ENCODE peak calls at places on chromosome 1, in five cellular contexts. One of them, this sample, is unnamed.

GRCh38 chr1:45846931-45847330 is 43.5 kb downstream of the MAST2 start:
- DNase-seq in GM12878: no peak
- DNase-seq in K562: no peak
- DNase-seq in H1: no peak
- DNase-seq in HepG2: no peak
- DNase-seq in this sample: no peak

GRCh38 chr1:203669739-203670138 is 43.1 kb downstream of the ATP2B4 start:
- DNase-seq in GM12878: no peak
- DNase-seq in K562: no peak
- DNase-seq in H1: no peak
- DNase-seq in HepG2: peak
- DNase-seq in this sample: peak

GRCh38 chr1:99786751-99787501 is 20.5 kb upstream of the FRRS1 start:
- DNase-seq in GM12878: peak
- DNase-seq in K562: no peak
- DNase-seq in H1: no peak
- DNase-seq in HepG2: no peak
- DNase-seq in this sample: no peak

GRCh38 chr1:167666416-167666815 is 36.4 kb downstream of the RCSD1 start:
- DNase-seq in GM12878: no peak
- DNase-seq in K562: no peak
- DNase-seq in H1: no peak
- DNase-seq in HepG2: no peak
- DNase-seq in this sample: no peak

GRCh38 chr1:25565188-25565591 is 21.8 kb downstream of the LDLRAP1 start:
- DNase-seq in GM12878: no peak
- DNase-seq in K562: no peak
- DNase-seq in H1: no peak
- DNase-seq in HepG2: no peak
- DNase-seq in this sample: no peak

GRCh38 chr1:223011230-223011856 is 131.7 kb downstream of the TLR5 start:
- DNase-seq in GM12878: no peak
- DNase-seq in K562: no peak
- DNase-seq in H1: no peak
- DNase-seq in HepG2: no peak
- DNase-seq in this sample: no peak

GRCh38 chr1:93619507-93620168 is 62.0 kb downstream of the BCAR3 start:
- DNase-seq in GM12878: no peak
- DNase-seq in K562: no peak
- DNase-seq in H1: no peak
- DNase-seq in HepG2: no peak
- DNase-seq in this sample: no peak

GRCh38 chr1:200107004-200107470 is 79.5 kb downstream of the NR5A2 start:
- DNase-seq in GM12878: no peak
- DNase-seq in K562: no peak
- DNase-seq in H1: no peak
- DNase-seq in HepG2: no peak
- DNase-seq in this sample: no peak

GRCh38 chr1:201904579-201904978 is 15.9 kb downstream of the SHISA4 start:
- DNase-seq in GM12878: no peak
- DNase-seq in K562: no peak
- DNase-seq in H1: no peak
- DNase-seq in HepG2: no peak
- DNase-seq in this sample: no peak

GRCh38 chr1:181149326-181150000 is 61.0 kb downstream of the IER5 start:
- DNase-seq in GM12878: no peak
- DNase-seq in K562: no peak
- DNase-seq in H1: no peak
- DNase-seq in HepG2: no peak
- DNase-seq in this sample: no peak

GRCh38 chr1:110436635-110437034 is 14.3 kb upstream of the PROK1 start:
- DNase-seq in GM12878: no peak
- DNase-seq in K562: no peak
- DNase-seq in H1: no peak
- DNase-seq in HepG2: no peak
- DNase-seq in this sample: no peak

GRCh38 chr1:99548924-99549605 is 96.8 kb upstream of the PALMD start:
- DNase-seq in GM12878: no peak
- DNase-seq in K562: no peak
- DNase-seq in H1: no peak
- DNase-seq in HepG2: no peak
- DNase-seq in this sample: no peak

GRCh38 chr1:94321662-94322061 is 84.3 kb upstream of the ARHGAP29 start:
- DNase-seq in GM12878: no peak
- DNase-seq in K562: no peak
- DNase-seq in H1: no peak
- DNase-seq in HepG2: no peak
- DNase-seq in this sample: no peak

GRCh38 chr1:115258302-115258866 is 79.7 kb downstream of the NGF start:
- DNase-seq in GM12878: no peak
- DNase-seq in K562: no peak
- DNase-seq in H1: no peak
- DNase-seq in HepG2: no peak
- DNase-seq in this sample: peak

DNA sequence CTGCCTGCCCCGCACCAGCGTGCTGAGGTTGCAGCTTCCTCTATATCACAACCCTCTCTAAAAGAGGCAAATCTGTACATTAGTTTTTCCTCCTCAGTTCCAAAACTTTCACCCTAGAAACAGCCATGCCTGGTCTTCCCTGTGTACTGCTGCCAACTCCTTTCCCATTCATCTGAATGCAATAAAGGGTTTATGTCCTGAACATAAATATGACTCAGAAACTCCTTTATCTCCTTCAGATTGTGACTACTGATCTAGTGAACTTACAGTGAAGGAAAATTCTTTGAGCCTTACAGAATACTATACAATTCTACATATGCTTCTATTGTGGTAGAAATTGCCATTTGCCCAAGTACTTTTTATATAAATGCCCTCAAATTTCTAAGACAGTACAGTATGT is 345.2 kb upstream of the SNX7 start:
- DNase-seq in GM12878: no peak
- DNase-seq in K562: no peak
- DNase-seq in H1: no peak
- DNase-seq in HepG2: no peak
- DNase-seq in this sample: no peak
- TF ChIP-seq RAD21 in GM12878: no peak
- TF ChIP-seq RAD21 in K562: no peak
- TF ChIP-seq RAD21 in H1: no peak
- TF ChIP-seq RAD21 in HepG2: no peak
- TF ChIP-seq RAD21 in this sample: no peak

GRCh38 chr1:228989992-228990827 is 254.9 kb downstream of the RHOU start:
- DNase-seq in GM12878: no peak
- DNase-seq in K562: no peak
- DNase-seq in H1: no peak
- DNase-seq in HepG2: peak
- DNase-seq in this sample: no peak
- TF ChIP-seq POLR2AphosphoS5 in GM12878: no peak
- TF ChIP-seq POLR2AphosphoS5 in K562: no peak
- TF ChIP-seq POLR2AphosphoS5 in H1: no peak
- TF ChIP-seq POLR2AphosphoS5 in HepG2: no peak
- TF ChIP-seq POLR2AphosphoS5 in this sample: no peak

DNA sequence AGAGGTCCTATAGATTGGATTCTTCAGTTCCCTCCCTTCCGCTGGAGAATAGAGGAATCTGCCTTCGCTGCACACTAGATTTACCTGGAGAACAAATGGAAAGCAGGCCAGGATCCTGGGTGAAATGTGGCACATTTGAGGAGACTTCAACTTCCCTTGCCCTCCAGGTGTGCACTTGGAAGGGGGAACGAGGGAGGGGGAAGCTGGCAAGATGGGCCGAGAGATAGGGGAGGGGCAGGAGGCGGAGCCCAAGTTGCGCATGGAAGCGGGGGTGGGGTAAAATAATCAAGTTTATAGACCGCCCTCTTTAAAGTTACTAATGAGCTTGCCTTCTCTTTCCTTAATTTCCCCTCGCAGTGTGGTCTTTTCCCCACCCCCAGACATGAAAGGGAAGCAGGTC is 155.7 kb upstream of the CAMK1G start:
- DNase-seq in GM12878: no peak
- DNase-seq in K562: no peak
- DNase-seq in H1: no peak
- DNase-seq in HepG2: no peak
- DNase-seq in this sample: no peak
- TF ChIP-seq SP1 in GM12878: no peak
- TF ChIP-seq SP1 in K562: no peak
- TF ChIP-seq SP1 in H1: peak
- TF ChIP-seq SP1 in HepG2: no peak
- TF ChIP-seq SP1 in this sample: no peak

DNA sequence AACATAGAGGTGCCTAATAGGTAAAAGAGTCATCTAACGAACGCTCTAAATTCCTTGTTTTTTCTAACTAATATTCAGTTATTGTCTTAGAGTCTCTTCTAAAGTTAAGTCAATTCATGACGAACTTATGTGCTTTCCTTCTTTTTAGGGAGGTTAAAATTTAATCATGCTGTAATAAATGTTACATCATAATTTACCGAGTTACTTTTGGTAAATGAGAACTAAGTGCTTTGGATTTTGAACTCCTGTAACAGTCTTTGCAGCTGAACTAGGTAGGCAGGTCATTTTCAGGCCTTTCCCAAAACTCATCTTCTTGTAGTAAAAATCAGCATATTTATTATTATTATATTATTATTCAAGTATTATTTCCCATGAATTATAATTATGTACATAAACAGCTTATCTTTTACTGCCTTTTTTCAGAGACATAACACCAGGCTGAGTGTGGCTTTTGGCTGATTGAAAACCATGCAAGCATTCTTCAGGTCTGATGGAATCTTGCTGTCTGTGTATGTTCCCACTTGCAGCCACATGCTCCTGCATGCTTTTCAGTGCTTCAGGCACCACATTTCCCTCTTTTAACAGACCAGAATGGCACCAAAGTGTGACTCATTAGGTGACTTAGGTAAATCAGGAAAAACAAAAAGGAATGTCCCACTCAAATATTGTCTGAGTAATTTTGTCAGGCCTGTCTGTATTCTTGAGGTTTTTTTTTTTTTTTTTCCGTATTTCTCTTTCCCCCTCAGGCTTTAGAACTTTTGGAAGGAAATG is 81.0 kb upstream of the CD55 start:
- DNase-seq in GM12878: no peak
- DNase-seq in K562: no peak
- DNase-seq in H1: no peak
- DNase-seq in HepG2: peak
- DNase-seq in this sample: no peak
- TF ChIP-seq RAD21 in GM12878: no peak
- TF ChIP-seq RAD21 in K562: no peak
- TF ChIP-seq RAD21 in H1: no peak
- TF ChIP-seq RAD21 in HepG2: no peak
- TF ChIP-seq RAD21 in this sample: no peak

GRCh38 chr1:155242805-155243358 is 12.4 kb downstream of the ENTREP3 start:
- DNase-seq in GM12878: no peak
- DNase-seq in K562: no peak
- DNase-seq in H1: no peak
- DNase-seq in HepG2: no peak
- DNase-seq in this sample: no peak

GRCh38 chr1:155244368-155245162 is 10.7 kb downstream of the ENTREP3 start:
- DNase-seq in GM12878: peak
- DNase-seq in K562: peak
- DNase-seq in H1: peak
- DNase-seq in HepG2: no peak
- DNase-seq in this sample: peak

GRCh38 chr1:155245163-155245524 is 10.1 kb downstream of the ENTREP3 start:
- DNase-seq in GM12878: no peak
- DNase-seq in K562: no peak
- DNase-seq in H1: no peak
- DNase-seq in HepG2: no peak
- DNase-seq in this sample: no peak

GRCh38 chr1:155241851-155242264 is 13.4 kb downstream of the ENTREP3 start:
- DNase-seq in GM12878: no peak
- DNase-seq in K562: no peak
- DNase-seq in H1: no peak
- DNase-seq in HepG2: no peak
- DNase-seq in this sample: no peak

DNA sequence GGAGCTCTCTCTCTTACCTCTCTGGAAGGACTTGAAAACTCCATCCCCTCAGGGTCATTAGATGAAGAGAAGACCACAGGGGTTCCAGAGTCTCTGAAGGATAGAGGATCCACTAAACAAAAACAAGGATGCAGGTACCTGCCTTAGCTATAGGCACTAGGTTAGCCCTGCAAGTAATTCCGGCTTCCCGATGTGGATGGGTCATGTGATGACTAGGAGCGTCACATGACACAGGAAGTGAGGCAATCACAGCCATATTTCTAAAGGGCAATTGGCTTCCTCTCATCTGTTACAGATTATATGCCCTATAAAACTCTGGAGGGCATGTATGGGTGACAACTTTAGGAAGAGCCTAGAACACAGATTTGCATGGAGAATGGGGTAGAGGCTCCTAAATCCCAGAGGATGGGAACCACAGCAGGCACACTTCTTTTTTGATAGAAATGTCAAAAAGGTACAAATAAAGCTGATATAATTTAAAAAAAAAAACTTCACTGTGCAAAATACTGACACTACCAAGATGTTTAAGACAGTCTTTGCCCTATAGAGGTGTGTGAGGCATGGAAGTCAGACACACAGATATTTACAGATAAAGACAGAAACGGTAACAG is 14.1 kb downstream of the ENTREP3 start:
- DNase-seq in GM12878: no peak
- DNase-seq in K562: peak
- DNase-seq in H1: no peak
- DNase-seq in HepG2: peak
- DNase-seq in this sample: peak
- TF ChIP-seq POLR2AphosphoS5 in GM12878: no peak
- TF ChIP-seq POLR2AphosphoS5 in K562: no peak
- TF ChIP-seq POLR2AphosphoS5 in H1: no peak
- TF ChIP-seq POLR2AphosphoS5 in HepG2: no peak
- TF ChIP-seq POLR2AphosphoS5 in this sample: peak

GRCh38 chr1:241413386-241413785 is 56.4 kb upstream of the RGS7 start:
- DNase-seq in GM12878: no peak
- DNase-seq in K562: no peak
- DNase-seq in H1: no peak
- DNase-seq in HepG2: no peak
- DNase-seq in this sample: no peak
- TF ChIP-seq SP1 in GM12878: no peak
- TF ChIP-seq SP1 in K562: no peak
- TF ChIP-seq SP1 in H1: no peak
- TF ChIP-seq SP1 in HepG2: no peak
- TF ChIP-seq SP1 in this sample: no peak

This sample was measured in HCT116.